ENCODE peak calls at places on chromosomes 6 and 20, in five cellular contexts. R, P, C, E and D are unnamed samples.
A peak's percentile ranks its signal among the peaks of the same experiment; 100 is the strongest.

GRCh38 chr20:10671221-10671849 is 2.5 kb downstream of the JAG1 start:
- DNase-seq in P (no peak), E (no peak), C (peak; percentile 72), R (peak; percentile 68), D (peak; percentile 92)

GRCh38 chr6:56399250-56399671 is 151.9 kb upstream of the COL21A1 start:
- DNase-seq in P (no peak), C (peak; percentile 78), R (no peak), E (no peak), D (no peak)

GRCh38 chr6:155994071-155994470 is 538.4 kb upstream of the NOX3 start:
- DNase-seq in E (no peak), P (no peak), R (no peak), C (no peak), D (no peak)

GRCh38 chr6:163711071-163711470 is 296.6 kb downstream of the QKI start:
- DNase-seq in P (no peak), C (no peak), E (no peak), R (no peak), D (no peak)

GRCh38 chr6:116115781-116116180 is 10.2 kb downstream of the COL10A1 start:
- DNase-seq in P (no peak), E (no peak), R (no peak), C (no peak), D (no peak)

GRCh38 chr6:88910922-88911778 is 52.3 kb downstream of the RNGTT start:
- DNase-seq in R (no peak), P (no peak), C (no peak), E (no peak), D (no peak)

GRCh38 chr6:44128020-44128917 is 915 bp downstream of the TMEM63B start:
- DNase-seq in C (peak; percentile 56), R (peak; percentile 51), E (no peak), P (peak; percentile 48), D (peak; percentile 80)

GRCh38 chr6:55955684-55956083 is 80.3 kb upstream of the BMP5 start:
- DNase-seq in R (no peak), P (no peak), E (no peak), C (no peak), D (no peak)

GRCh38 chr6:112296122-112296521 is 41.8 kb upstream of the LAMA4 start:
- DNase-seq in R (no peak), C (peak; percentile 29), P (no peak), E (no peak), D (peak; percentile 57)

GRCh38 chr20:34703061-34703572 is 1.0 kb upstream of the TP53INP2 start:
- DNase-seq in R (no peak), P (no peak), C (no peak), E (no peak), D (no peak)

GRCh38 chr6:99002826-99003225 is 55.1 kb upstream of the FBXL4 start:
- DNase-seq in R (no peak), E (no peak), C (no peak), P (no peak), D (peak; percentile 25)

GRCh38 chr20:18847226-18847625 is 33.6 kb downstream of the SCP2D1 start:
- DNase-seq in C (no peak), P (no peak), E (no peak), R (no peak), D (no peak)

GRCh38 chr20:61253640-61254511 is 1.8 kb downstream of the CDH4 start:
- DNase-seq in C (no peak), E (no peak), R (no peak), P (no peak), D (peak; percentile 34)

GRCh38 chr6:53119772-53120409 is 28.8 kb downstream of the GCM1 start:
- DNase-seq in R (no peak), C (no peak), P (no peak), E (peak; percentile 18), D (peak; percentile 78)

GRCh38 chr6:128803911-128804310 is 79.0 kb upstream of the LAMA2 start:
- DNase-seq in R (no peak), E (no peak), P (no peak), C (no peak), D (no peak)

GRCh38 chr6:125787791-125788190 is 3.0 kb upstream of the NCOA7 start:
- DNase-seq in C (no peak), P (no peak), R (no peak), E (no peak), D (peak; percentile 27)

GRCh38 chr20:54284928-54285704 is 77.2 kb downstream of the PFDN4 start:
- DNase-seq in E (no peak), R (no peak), C (no peak), P (no peak), D (peak; percentile 25)

GRCh38 chr20:56515657-56516381 is 8.7 kb upstream of the FAM209A start:
- DNase-seq in P (no peak), R (no peak), C (no peak), E (no peak), D (no peak)

GRCh38 chr20:21272279-21272678 is 30.9 kb upstream of the XRN2 start:
- DNase-seq in C (no peak), R (no peak), E (no peak), P (no peak), D (peak; percentile 14)

GRCh38 chr6:55666811-55667210 is 87.8 kb upstream of the HMGCLL1 start:
- DNase-seq in P (no peak), C (no peak), E (no peak), R (no peak), D (no peak)

GRCh38 chr6:99547526-99547925 is 20.9 kb downstream of the CCNC start:
- DNase-seq in C (no peak), E (no peak), P (no peak), R (no peak), D (peak; percentile 10)

GRCh38 chr6:119077643-119078448 is 618 bp downstream of the FAM184A start:
- DNase-seq in P (no peak), C (peak; percentile 77), R (peak; percentile 24), E (no peak), D (peak; percentile 27)

GRCh38 chr20:25280574-25281535 is 33.0 kb downstream of the PYGB start:
- DNase-seq in C (no peak), E (no peak), P (peak; percentile 7), R (no peak), D (no peak)

GRCh38 chr6:2237001-2237400 is 8.4 kb downstream of the GMDS start:
- DNase-seq in E (no peak), C (no peak), R (no peak), P (no peak), D (peak; percentile 88)

GRCh38 chr6:157392927-157393666 is 12.1 kb downstream of the ZDHHC14 start:
- DNase-seq in E (no peak), R (no peak), C (peak; percentile 60), P (no peak), D (no peak)

GRCh38 chr20:58822175-58822574 is 28.5 kb downstream of the GNAS-AS1 start:
- DNase-seq in C (no peak), P (no peak), E (no peak), R (no peak), D (no peak)

GRCh38 chr20:49397525-49397924 is 84.9 kb downstream of the KCNB1 start:
- DNase-seq in C (no peak), R (no peak), E (no peak), P (peak; percentile 74), D (peak; percentile 55)

GRCh38 chr6:55617272-55617671 is 38.3 kb upstream of the HMGCLL1 start:
- DNase-seq in E (peak; percentile 13), P (no peak), C (peak; percentile 50), R (no peak), D (peak; percentile 61)

GRCh38 chr20:62899633-62900051 is 26.7 kb downstream of the DIDO1 start:
- DNase-seq in P (no peak), E (no peak), R (no peak), C (no peak), D (peak; percentile 48)

GRCh38 chr20:62900052-62900691 is 26.1 kb downstream of the DIDO1 start:
- DNase-seq in C (peak; percentile 92), E (peak; percentile 74), P (peak; percentile 74), R (peak; percentile 72), D (peak; percentile 78)

GRCh38 chr20:62901891-62902290 is 24.4 kb downstream of the DIDO1 start:
- DNase-seq in C (no peak), E (no peak), P (no peak), R (no peak), D (no peak)

GRCh38 chr20:62898970-62899632 is 27.2 kb downstream of the DIDO1 start:
- DNase-seq in P (no peak), C (no peak), E (no peak), R (no peak), D (no peak)

DNA sequence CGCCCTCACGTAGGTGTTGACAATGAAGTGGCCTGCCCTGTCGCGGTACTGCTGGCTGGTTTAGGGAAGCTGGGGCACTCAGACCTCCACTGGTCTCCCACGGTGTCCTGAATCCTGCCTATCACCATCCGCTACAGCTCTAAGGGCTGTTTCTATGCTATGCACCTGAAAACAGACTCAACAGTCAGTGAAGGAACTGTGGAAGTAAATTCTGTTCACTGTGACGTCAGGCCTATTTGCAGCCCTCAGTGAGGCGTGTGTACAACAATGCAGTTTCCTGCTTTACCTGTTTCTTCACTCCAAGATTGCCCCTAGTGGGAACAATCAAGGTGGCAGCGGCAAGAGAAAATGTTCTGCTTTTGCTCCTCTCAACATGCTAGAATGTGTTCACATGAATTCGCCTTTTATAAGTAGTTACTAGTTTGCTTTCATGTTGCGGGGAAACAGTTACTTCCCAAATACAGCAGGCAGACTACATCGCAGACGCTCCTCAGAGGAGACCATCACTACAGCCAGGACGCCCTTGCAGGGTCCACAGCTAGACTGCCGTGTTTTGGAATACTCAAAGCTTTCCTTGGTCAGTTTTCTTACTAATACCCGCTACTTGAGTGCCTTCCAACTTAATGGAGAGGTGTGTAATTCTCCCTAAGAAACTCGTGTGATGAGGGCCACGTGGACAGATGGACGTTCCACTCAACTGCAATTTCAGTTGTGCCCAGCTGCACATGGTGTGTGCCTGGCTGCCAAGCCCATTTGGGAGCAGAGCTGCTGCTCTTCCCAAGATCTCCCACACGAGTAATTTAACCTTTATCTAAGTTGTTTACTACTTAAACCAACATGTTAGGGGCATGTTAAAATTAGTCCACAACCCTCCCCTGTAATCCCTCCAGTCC is 25.4 kb downstream of the DIDO1 start:
- DNase-seq in R (no peak), E (no peak), P (no peak), C (peak; percentile 81), D (peak; percentile 90)
- H3K4me3 ChIP-seq in R (no peak overlapping the region), E (no peak overlapping the region), P (no peak overlapping the region), C (no peak overlapping the region), D (peak overlapping the region; percentile 26)

GRCh38 chr6:50826037-50826761 is 7.5 kb downstream of the TFAP2B start:
- DNase-seq in R (no peak), P (no peak), C (no peak), E (no peak), D (no peak)
- H3K4me3 ChIP-seq in R (no peak overlapping the region), P (no peak overlapping the region), C (no peak overlapping the region), E (no peak overlapping the region), D (no peak overlapping the region)

GRCh38 chr6:131054392-131055250 is 8.4 kb downstream of the EPB41L2 start:
- DNase-seq in C (no peak), R (no peak), E (no peak), P (no peak), D (peak; percentile 50)
- H3K4me3 ChIP-seq in C (no peak overlapping the region), R (no peak overlapping the region), E (no peak overlapping the region), P (no peak overlapping the region), D (no peak overlapping the region)

GRCh38 chr6:35391240-35391968 is 49.0 kb downstream of the PPARD start:
- DNase-seq in P (no peak), C (no peak), R (no peak), E (no peak), D (peak; percentile 98)
- H3K4me3 ChIP-seq in P (no peak overlapping the region), C (no peak overlapping the region), R (no peak overlapping the region), E (no peak overlapping the region), D (no peak overlapping the region)